ENCODE peak calls at places on chromosomes 13 and 19, in eight cellular contexts. V is endothelial cell of umbilical vein, W is K562, U is HepG2, J is SK-N-SH, S is HCT116, D is H1, G is GM12878. N is an unnamed sample.

GRCh38 chr13:73939071-73939380 is 195.2 kb downstream of the KLF12 start:
- DNase-seq in D (no peak), S (no peak), W (no peak), U (no peak), V (no peak), J (no peak), G (no peak), N (no peak)

GRCh38 chr13:113537909-113538688 is 46.5 kb upstream of the TFDP1 start:
- DNase-seq in U (no peak), G (no peak), W (no peak), D (no peak), V (no peak), J (no peak), S (no peak), N (no peak)

GRCh38 chr13:35822666-35823065 is 308.5 kb downstream of the DCLK1 start:
- DNase-seq in S (no peak), G (no peak), J (no peak), U (no peak), W (no peak), V (no peak), D (no peak), N (no peak)

GRCh38 chr19:31908486-31909255 is 436.7 kb upstream of the ZNF507 start:
- DNase-seq in D (no peak), J (no peak), U (no peak), S (no peak), V (no peak), G (no peak), W (no peak), N (no peak)

GRCh38 chr19:41700381-41701195 is 7.8 kb upstream of the CEACAM5 start:
- DNase-seq in D (no peak), J (no peak), V (no peak), U (no peak), W (no peak), S (no peak), G (no peak), N (no peak)

GRCh38 chr19:51339687-51340656 is 2.0 kb downstream of the VSIG10L start:
- DNase-seq in G (peak; percentile 53), U (peak; percentile 82), J (peak; percentile 99), S (peak; percentile 91), W (peak; percentile 98), V (peak; percentile 97), D (peak; percentile 99), N (peak; percentile 60)

GRCh38 chr13:35699805-35700204 is 223.3 kb upstream of the MAB21L1 start:
- DNase-seq in S (no peak), J (no peak), D (no peak), W (no peak), G (no peak), U (no peak), V (no peak), N (no peak)

GRCh38 chr19:15813916-15814315 is 1.5 kb downstream of the OR10H1 start:
- DNase-seq in U (no peak), W (no peak), G (no peak), S (no peak), V (no peak), D (no peak), J (no peak), N (no peak)

GRCh38 chr13:95660981-95661581 is 15.9 kb upstream of the DNAJC3 start:
- DNase-seq in U (peak; percentile 51), J (peak; percentile 39), G (no peak), D (no peak), V (peak; percentile 61), W (peak; percentile 12), S (peak; percentile 28), N (no peak)

GRCh38 chr19:33064117-33064777 is 441 bp downstream of the RHPN2 start:
- DNase-seq in V (no peak), J (peak; percentile 84), D (peak; percentile 79), G (no peak), S (no peak), U (no peak), W (peak; percentile 74), N (no peak)

GRCh38 chr19:41951686-41952172 is 7.4 kb downstream of the RABAC1 start:
- DNase-seq in S (peak; percentile 59), U (peak; percentile 58), V (peak; percentile 56), J (peak; percentile 90), G (no peak), D (peak; percentile 99), W (peak; percentile 86), N (no peak)

GRCh38 chr13:110270507-110270906 is 36.5 kb downstream of the COL4A1 start:
- DNase-seq in S (no peak), U (no peak), V (no peak), J (no peak), G (no peak), W (no peak), D (no peak), N (no peak)

GRCh38 chr19:45528149-45528743 is 21.0 kb downstream of the VASP start:
- DNase-seq in J (no peak), V (no peak), U (no peak), S (no peak), D (peak; percentile 81), W (peak; percentile 62), G (no peak), N (no peak)

GRCh38 chr19:45531349-45531748 is 24.1 kb downstream of the VASP start:
- DNase-seq in S (no peak), J (no peak), V (no peak), G (no peak), D (no peak), W (no peak), U (no peak), N (no peak)

GRCh38 chr19:45526971-45527370 is 19.7 kb downstream of the VASP start:
- DNase-seq in U (no peak), V (no peak), D (no peak), G (no peak), J (no peak), S (no peak), W (no peak), N (no peak)

GRCh38 chr19:45527731-45528130 is 20.5 kb downstream of the VASP start:
- DNase-seq in W (peak; percentile 34), G (no peak), S (no peak), U (no peak), V (no peak), D (no peak), J (no peak), N (no peak)

DNA sequence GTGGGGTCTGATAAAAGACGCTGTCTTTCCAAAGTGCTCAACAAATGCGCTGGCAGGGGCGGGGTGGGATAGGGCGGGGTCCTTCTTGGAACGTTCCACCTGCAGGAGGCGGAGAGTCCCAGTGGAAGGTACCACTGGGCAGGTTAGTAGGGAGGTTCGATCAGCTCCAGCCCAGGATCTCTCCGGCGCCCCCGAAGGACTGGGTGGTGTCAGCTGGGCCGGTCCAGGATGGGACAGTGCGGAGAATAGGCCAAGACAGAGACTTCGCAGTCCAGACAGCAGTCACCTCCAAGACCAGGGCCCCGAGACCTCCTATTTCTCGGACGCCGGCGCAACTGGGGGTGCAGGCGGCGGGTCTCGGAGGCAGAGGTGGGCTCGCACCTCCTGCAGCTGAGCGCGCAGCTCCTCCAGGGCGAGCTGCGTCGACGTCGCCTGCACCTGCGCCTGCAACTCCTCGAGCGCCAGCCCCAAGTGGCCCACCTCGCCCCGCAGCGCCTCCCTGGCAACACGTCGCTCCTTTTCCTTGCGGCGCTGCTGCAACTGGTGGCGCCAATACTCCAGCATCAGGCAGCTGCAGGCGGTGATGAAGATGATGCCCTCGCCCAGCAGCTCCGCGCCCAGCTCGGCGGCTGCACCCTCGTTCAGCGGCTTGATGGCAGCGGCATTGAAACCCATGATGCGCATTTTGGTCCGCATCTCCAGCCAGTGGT is 21.6 kb downstream of the VASP start:
- DNase-seq in V (no peak), J (no peak), D (peak; percentile 88), U (no peak), S (no peak), G (no peak), W (peak; percentile 77), N (no peak)
- TF ChIP-seq POLR2AphosphoS5 in V (peak; percentile 75), J (peak; percentile 5), D (peak; percentile 69), U (no peak), S (no peak), G (peak; percentile 53), W (peak; percentile 34), N (peak; percentile 16)

DNA sequence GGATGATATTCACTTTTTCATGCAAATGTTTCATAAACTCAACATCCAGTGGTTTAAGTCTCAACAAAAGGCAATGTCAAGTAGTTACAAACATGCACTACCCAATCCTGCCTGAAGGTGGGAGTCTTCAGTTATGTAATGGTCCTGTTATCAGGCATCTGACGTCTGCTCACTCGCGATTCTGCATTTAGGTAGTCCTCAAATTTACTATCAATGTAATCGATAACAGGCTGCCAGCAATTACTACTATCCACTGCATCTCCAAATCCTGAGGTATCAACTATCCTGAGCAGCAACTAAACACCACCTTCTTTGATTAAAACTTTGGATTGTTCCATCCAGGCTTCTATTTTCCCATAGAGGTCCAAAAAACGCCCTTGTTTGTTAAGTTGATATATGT is 51.2 kb downstream of the NLRP12 start:
- DNase-seq in V (peak; percentile 66), G (no peak), D (peak; percentile 78), W (peak; percentile 37), J (peak; percentile 55), S (peak; percentile 61), U (peak; percentile 67), N (peak; percentile 8)
- H3K4me3 ChIP-seq in V (no peak overlapping the region), G (no peak overlapping the region), D (no peak overlapping the region), W (no peak overlapping the region), J (no peak overlapping the region), S (no peak overlapping the region), U (no peak overlapping the region), N (no peak overlapping the region)

GRCh38 chr13:57739791-57740190 is 108.2 kb downstream of the PCDH17 start:
- DNase-seq in G (no peak), J (no peak), D (no peak), U (no peak), W (no peak), S (no peak), V (no peak), N (no peak)
- H3K9ac ChIP-seq in G (no peak overlapping the region), J (no peak overlapping the region), D (no peak overlapping the region), U (no peak overlapping the region), W (no peak overlapping the region), S (no peak overlapping the region), V (no peak overlapping the region), N (no peak overlapping the region)

DNA sequence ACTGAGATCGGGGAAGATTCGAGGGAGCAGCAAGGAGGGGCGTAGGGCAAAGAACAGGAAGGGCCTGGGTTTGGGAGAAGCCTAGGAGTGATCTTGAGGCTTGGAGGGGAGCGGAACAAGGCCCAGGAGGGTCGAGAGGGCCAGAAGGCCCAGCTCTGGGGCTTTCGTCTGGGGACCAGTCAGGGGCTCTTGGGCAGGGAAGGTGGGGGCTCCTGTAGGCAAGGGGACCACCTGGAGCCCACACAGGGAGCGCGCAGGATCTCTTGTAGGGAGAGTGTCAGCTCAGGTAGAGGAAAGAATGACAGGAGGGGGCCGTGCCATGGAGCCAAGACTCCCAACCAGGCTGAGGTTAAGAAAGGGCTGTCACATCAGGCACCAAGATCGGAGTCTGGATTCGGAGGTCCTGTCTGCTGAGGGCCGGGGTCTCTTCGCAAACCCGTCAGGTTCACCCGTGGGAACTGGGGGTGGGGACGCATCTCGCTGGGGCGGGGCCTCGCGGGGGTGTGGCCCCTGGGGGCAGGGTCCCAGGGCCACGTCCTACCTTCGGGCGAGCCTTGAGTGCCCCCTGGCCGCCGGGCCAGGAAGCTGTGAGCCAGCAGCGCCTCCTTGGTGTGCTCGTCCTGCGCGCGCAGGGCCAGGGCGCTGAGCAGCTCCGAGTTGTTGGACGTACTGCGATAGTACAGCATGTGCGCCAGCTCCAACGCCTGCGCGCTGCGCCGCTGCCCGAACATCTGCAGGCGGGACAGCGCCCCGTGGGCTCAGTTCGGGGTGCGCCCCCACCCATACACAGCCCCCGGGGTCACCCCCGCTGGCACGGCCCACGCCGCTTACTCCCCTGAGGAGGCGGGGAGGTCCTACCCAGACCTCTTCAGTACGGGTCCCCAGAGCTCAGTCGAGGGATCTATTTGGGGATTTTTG is 8.4 kb downstream of the EMP3 start:
- DNase-seq in D (peak; percentile 90), J (peak; percentile 84), G (peak; percentile 82), U (no peak), S (peak; percentile 90), V (peak; percentile 92), W (peak; percentile 92), N (no peak)
- TF ChIP-seq POLR2AphosphoS5 in D (no peak), J (no peak), G (no peak), U (no peak), S (peak; percentile 81), V (peak; percentile 69), W (peak; percentile 47), N (peak; percentile 49)

N was measured in SK-N-MC.